ENCODE peak calls at places on chromosomes 16 and 17, in six cellular contexts. S, I, X, L, U and H are unnamed samples.

GRCh38 chr16:14958970-14959369 is 15.9 kb upstream of the PDXDC1 start:
- DNase-seq in S (no peak), I (no peak), X (no peak), L (no peak), U (no peak), H (no peak)

GRCh38 chr16:84502075-84502474 is 2.4 kb downstream of the MEAK7 start:
- DNase-seq in S (no peak), I (no peak), X (no peak), L (no peak), U (no peak), H (peak)

GRCh38 chr17:40777459-40777858 is 4.9 kb downstream of the KRT27 start:
- DNase-seq in S (no peak), I (no peak), X (no peak), L (no peak), U (no peak), H (no peak)

GRCh38 chr16:85690469-85691064 is 1.8 kb upstream of the GINS2 start:
- DNase-seq in S (no peak), I (no peak), X (no peak), L (no peak), U (peak), H (no peak)

GRCh38 chr16:26594666-26595065 is 472.1 kb upstream of the C16orf82 start:
- DNase-seq in S (no peak), I (no peak), X (no peak), L (no peak), U (no peak), H (no peak)

GRCh38 chr17:6456914-6457687 is 12.8 kb downstream of the PIMREG start:
- DNase-seq in S (peak), I (no peak), X (peak), L (peak), U (peak), H (no peak)

GRCh38 chr16:11539635-11540034 is 47.1 kb downstream of the LITAF start:
- DNase-seq in S (no peak), I (no peak), X (no peak), L (no peak), U (no peak), H (no peak)

GRCh38 chr17:266219-266618 is 84.8 kb upstream of the DOC2B start:
- DNase-seq in S (no peak), I (no peak), X (no peak), L (no peak), U (no peak), H (no peak)

GRCh38 chr17:39834017-39834416 is 30.1 kb downstream of the IKZF3 start:
- DNase-seq in S (no peak), I (no peak), X (no peak), L (no peak), U (no peak), H (no peak)

GRCh38 chr16:11407047-11407982 is 62.1 kb downstream of the RMI2 start:
- DNase-seq in S (peak), I (peak), X (peak), L (peak), U (peak), H (peak)

GRCh38 chr17:54891176-54891821 is 9.4 kb upstream of the TOM1L1 start:
- DNase-seq in S (peak), I (no peak), X (peak), L (peak), U (peak), H (peak)

GRCh38 chr17:6443692-6444572 is at the start of gene PIMREG:
- DNase-seq in S (peak), I (peak), X (peak), L (peak), U (peak), H (peak)

GRCh38 chr17:74180336-74180735 is 23.1 kb upstream of the RPL38 start:
- DNase-seq in S (no peak), I (no peak), X (no peak), L (no peak), U (no peak), H (no peak)

GRCh38 chr16:27506771-27507170 is 42.9 kb downstream of the GTF3C1 start:
- DNase-seq in S (no peak), I (no peak), X (no peak), L (no peak), U (no peak), H (no peak)

GRCh38 chr16:23286131-23286532 is 16.0 kb upstream of the SCNN1B start:
- DNase-seq in S (no peak), I (no peak), X (no peak), L (no peak), U (no peak), H (no peak)

GRCh38 chr17:40124279-40125141 is 2.7 kb downstream of the MSL1 start:
- DNase-seq in S (no peak), I (no peak), X (peak), L (no peak), U (no peak), H (peak)

GRCh38 chr16:27564226-27564625 is 14.3 kb downstream of the KATNIP start:
- DNase-seq in S (no peak), I (no peak), X (no peak), L (no peak), U (no peak), H (no peak)

GRCh38 chr16:14378684-14379467 is 251.2 kb downstream of the PARN start:
- DNase-seq in S (no peak), I (no peak), X (no peak), L (peak), U (no peak), H (peak)

DNA sequence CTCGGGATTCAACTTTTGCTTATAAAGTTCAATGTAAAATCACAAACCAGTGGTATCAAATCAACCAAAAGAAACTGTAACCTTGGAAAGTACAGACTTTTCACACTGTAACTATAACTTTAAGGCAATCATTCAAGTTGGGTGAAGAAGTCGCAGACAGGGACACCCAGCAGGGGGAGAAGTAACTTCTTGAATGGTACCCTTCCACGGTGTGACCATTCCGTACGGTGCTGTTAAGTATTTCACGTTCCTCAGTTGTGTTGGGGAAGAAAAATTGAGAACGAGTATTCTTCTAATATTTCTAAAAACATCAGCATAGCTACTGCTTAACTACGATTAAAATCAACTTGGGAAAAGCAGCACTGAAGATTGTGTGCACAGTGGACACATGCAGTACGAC is 55.8 kb downstream of the MYH10 start:
- DNase-seq in S (no peak), I (no peak), X (no peak), L (no peak), U (peak), H (peak)
- TF ChIP-seq CTCF in S (no peak), I (no peak), X (no peak), L (peak), U (no peak), H (no peak)

GRCh38 chr16:57757326-57757786 is 21.8 kb downstream of the KATNB1 start:
- DNase-seq in S (peak), I (no peak), X (peak), L (peak), U (peak), H (peak)

GRCh38 chr16:57759541-57760356 is 24.2 kb downstream of the KATNB1 start:
- DNase-seq in S (no peak), I (no peak), X (no peak), L (no peak), U (no peak), H (no peak)

GRCh38 chr16:57757883-57758282 is 22.3 kb downstream of the KATNB1 start:
- DNase-seq in S (no peak), I (no peak), X (no peak), L (no peak), U (no peak), H (no peak)

GRCh38 chr16:57759131-57759530 is 23.6 kb downstream of the KATNB1 start:
- DNase-seq in S (no peak), I (no peak), X (no peak), L (no peak), U (no peak), H (no peak)

DNA sequence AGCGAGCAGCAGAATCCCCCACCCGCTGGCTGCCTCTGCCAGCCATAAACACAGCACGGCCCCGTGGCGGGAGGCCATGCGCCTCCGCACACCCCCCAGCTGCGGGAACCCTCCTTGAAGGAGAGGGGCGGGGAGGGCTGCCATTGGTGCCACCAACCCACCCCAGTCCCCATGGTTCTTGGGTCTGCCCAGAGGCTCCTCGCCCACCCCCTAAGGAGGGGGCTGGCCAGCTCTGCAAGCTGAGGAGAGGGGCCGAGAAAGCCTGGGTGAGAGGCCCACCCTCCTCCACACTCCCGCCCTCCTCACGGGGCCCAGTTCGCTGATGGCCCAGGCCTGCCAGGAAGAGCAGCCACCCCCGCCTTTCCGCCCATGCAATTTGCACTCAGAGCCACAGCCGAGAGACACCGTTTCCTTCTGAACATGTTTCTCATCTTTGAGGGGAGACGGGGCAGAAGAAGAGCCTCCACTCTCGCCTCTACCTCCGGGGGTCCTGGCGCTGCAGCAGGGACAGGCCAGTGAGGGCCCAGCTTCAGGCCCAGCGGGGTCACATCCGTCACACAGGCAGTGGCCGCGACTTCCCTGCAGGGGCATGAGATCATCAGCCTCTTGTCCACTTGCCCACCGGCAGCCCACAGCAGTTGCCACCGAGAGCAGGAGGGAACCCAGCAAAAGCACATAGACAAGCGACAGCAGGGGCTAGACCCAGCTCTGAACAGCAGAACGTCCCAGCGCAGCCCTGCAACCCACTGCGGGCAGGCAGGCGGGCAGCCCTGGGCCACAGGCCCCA is 23.0 kb downstream of the KATNB1 start:
- DNase-seq in S (no peak), I (no peak), X (no peak), L (no peak), U (no peak), H (no peak)
- TF ChIP-seq MYC in S (no peak), I (no peak), X (no peak), L (no peak), U (no peak), H (no peak)

DNA sequence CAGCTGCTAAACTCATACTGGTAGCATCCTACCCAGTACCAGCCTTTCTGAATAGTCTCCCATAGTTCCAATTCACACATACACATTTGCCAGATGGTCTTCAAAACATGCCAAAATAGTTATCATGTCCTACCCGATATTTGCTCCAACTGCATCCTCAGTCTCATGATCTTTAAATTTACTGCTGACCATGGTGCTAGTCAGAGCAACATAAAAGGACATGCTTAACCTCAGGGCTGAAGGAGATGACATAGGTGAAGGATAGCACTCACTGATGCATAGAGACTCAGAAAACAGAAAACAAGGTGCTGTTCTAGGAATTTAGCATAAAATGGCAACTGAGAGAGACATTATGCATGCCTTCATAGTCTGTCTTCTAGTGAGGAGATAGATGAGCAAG is 200.6 kb upstream of the CCL2 start:
- DNase-seq in S (no peak), I (no peak), X (no peak), L (no peak), U (no peak), H (no peak)
- TF ChIP-seq CTCF in S (no peak), I (no peak), X (no peak), L (no peak), U (no peak), H (no peak)

GRCh38 chr16:66928702-66929388 is 3.5 kb upstream of the RRAD start:
- DNase-seq in S (no peak), I (no peak), X (no peak), L (peak), U (peak), H (peak)
- TF ChIP-seq MYC in S (no peak), I (no peak), X (no peak), L (no peak), U (no peak), H (no peak)

GRCh38 chr17:69361156-69361555 is 34.2 kb upstream of the ABCA5 start:
- DNase-seq in S (no peak), I (no peak), X (no peak), L (no peak), U (no peak), H (no peak)

GRCh38 chr17:69357701-69358100 is 30.8 kb upstream of the ABCA5 start:
- DNase-seq in S (no peak), I (no peak), X (no peak), L (no peak), U (peak), H (no peak)

GRCh38 chr17:69356625-69357024 is 29.7 kb upstream of the ABCA5 start:
- DNase-seq in S (no peak), I (no peak), X (no peak), L (no peak), U (no peak), H (no peak)

GRCh38 chr17:69363488-69364210 is 36.7 kb upstream of the ABCA5 start:
- DNase-seq in S (no peak), I (no peak), X (no peak), L (no peak), U (no peak), H (no peak)

GRCh38 chr17:69358688-69359596 is 32.0 kb upstream of the ABCA5 start:
- DNase-seq in S (no peak), I (peak), X (peak), L (no peak), U (peak), H (peak)
- TF ChIP-seq CTCF in S (peak), I (peak), X (no peak), L (peak), U (peak), H (no peak)

DNA sequence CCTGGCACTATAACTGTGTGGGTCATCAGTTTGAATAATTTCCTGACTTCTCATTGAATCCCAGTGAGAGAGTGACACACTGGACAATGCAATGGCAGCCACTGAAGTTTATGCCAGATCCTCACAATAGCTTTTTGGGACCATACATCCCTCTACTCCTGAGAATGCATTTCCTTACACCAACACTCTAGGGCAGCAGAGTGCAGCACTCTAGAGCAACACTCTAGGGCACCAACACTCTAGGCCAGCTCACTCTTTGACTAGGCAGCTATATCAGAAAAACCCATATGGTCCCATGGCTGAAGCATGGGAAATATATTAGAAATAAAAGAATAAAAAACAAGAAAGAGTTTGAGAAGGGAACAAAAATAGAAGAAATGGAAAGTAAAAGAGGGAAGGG is 309.2 kb downstream of the MAP2K6 start:
- DNase-seq in S (no peak), I (no peak), X (peak), L (no peak), U (no peak), H (no peak)
- TF ChIP-seq MYC in S (no peak), I (no peak), X (no peak), L (no peak), U (no peak), H (no peak)

GRCh38 chr16:88534731-88535141 is 35.5 kb upstream of the ZC3H18 start:
- DNase-seq in S (peak), I (no peak), X (no peak), L (no peak), U (no peak), H (peak)
- TF ChIP-seq CTCF in S (peak), I (no peak), X (no peak), L (no peak), U (no peak), H (peak)